ENCODE peak calls at places on chromosomes 6 and 20, in nine cellular contexts. O is neural progenitor cell, U is HCT116, M is GM23338, Z is hepatocyte, L is GM23248, H is OCI-LY7, N is MM.1S, W is SK-N-SH. Y is an unnamed sample.

GRCh38 chr6:165663283-165663735 is 268 bp upstream of the PDE10A start:
- DNase-seq in O (peak; percentile 78), U (no peak), M (peak; percentile 70), Z (peak; percentile 47), L (peak; percentile 40), H (no peak), N (no peak), W (peak; percentile 66), Y (peak; percentile 4)

GRCh38 chr20:44181611-44182010 is 5.4 kb downstream of the JPH2 start:
- DNase-seq in O (no peak), U (no peak), M (no peak), Z (no peak), L (no peak), H (no peak), N (no peak), W (no peak), Y (no peak)

GRCh38 chr6:166503167-166503744 is 83.2 kb downstream of the RAMACL start:
- DNase-seq in O (no peak), U (no peak), M (no peak), Z (no peak), L (no peak), H (no peak), N (no peak), W (no peak), Y (no peak)

GRCh38 chr6:167932468-167933276 is 64.8 kb upstream of the KIF25 start:
- DNase-seq in O (no peak), U (no peak), M (no peak), Z (peak; percentile 56), L (no peak), H (no peak), N (no peak), W (no peak), Y (no peak)

GRCh38 chr6:141532211-141532610 is 600.5 kb upstream of the GJE1 start:
- DNase-seq in O (no peak), U (no peak), M (no peak), Z (no peak), L (no peak), H (no peak), N (no peak), W (no peak), Y (no peak)

GRCh38 chr20:57659131-57659788 is 39.0 kb upstream of the ZBP1 start:
- DNase-seq in O (no peak), U (no peak), M (no peak), Z (no peak), L (no peak), H (no peak), N (no peak), W (peak; percentile 30), Y (no peak)

GRCh38 chr6:166775923-166776220 is 148.8 kb upstream of the RPS6KA2 start:
- DNase-seq in O (no peak), U (no peak), M (no peak), Z (no peak), L (no peak), H (no peak), N (no peak), W (no peak), Y (no peak)

GRCh38 chr6:21731411-21732031 is 138.0 kb downstream of the SOX4 start:
- DNase-seq in O (no peak), U (no peak), M (no peak), Z (no peak), L (peak; percentile 51), H (no peak), N (no peak), W (no peak), Y (peak; percentile 77)

GRCh38 chr6:2891768-2892170 is 11.3 kb downstream of the SERPINB9 start:
- DNase-seq in O (no peak), U (no peak), M (no peak), Z (no peak), L (no peak), H (peak; percentile 99), N (no peak), W (no peak), Y (peak; percentile 70)

GRCh38 chr6:12962995-12963394 is 246.4 kb downstream of the PHACTR1 start:
- DNase-seq in O (no peak), U (no peak), M (no peak), Z (no peak), L (peak; percentile 42), H (no peak), N (no peak), W (no peak), Y (no peak)

GRCh38 chr6:69391106-69391505 is 405.7 kb downstream of the LMBRD1 start:
- DNase-seq in O (no peak), U (no peak), M (no peak), Z (no peak), L (no peak), H (no peak), N (no peak), W (no peak), Y (no peak)

GRCh38 chr6:43173496-43174262 is 2.6 kb downstream of the SRF start:
- DNase-seq in O (peak; percentile 18), U (no peak), M (no peak), Z (no peak), L (no peak), H (peak; percentile 23), N (no peak), W (no peak), Y (no peak)

GRCh38 chr20:50277460-50278376 is 87.1 kb downstream of the CEBPB start:
- DNase-seq in O (no peak), U (no peak), M (no peak), Z (no peak), L (no peak), H (no peak), N (no peak), W (no peak), Y (no peak)

DNA sequence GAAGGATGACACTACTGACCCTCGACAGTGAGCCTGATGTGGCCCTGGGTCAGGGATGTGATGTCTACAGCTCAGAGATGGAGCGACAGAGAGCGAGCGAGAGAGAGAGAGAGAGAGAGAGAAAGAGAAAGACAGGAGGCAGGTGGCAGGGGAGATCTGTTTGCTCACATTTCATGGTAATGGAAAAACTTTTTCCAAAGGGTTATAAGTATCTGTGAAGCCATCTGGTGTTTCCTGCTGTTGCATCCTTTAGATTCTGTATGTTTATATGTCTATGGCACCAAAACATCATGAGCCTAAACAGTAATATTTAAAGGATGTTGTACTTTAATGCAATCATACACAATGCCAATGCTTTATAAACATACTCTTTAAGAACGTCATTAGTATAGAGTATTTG is 77.3 kb downstream of the PPP1R3G start:
- DNase-seq in O (no peak), U (no peak), M (no peak), Z (no peak), L (no peak), H (no peak), N (no peak), W (no peak), Y (no peak)
- TF ChIP-seq EZH2phosphoT487 in O (no peak), U (no peak), M (no peak), Z (no peak), L (no peak), H (no peak), N (no peak), W (no peak), Y (no peak)

GRCh38 chr20:40251284-40251932 is 437.6 kb downstream of the MAFB start:
- DNase-seq in O (peak; percentile 58), U (peak; percentile 37), M (peak; percentile 90), Z (peak; percentile 45), L (peak; percentile 60), H (peak; percentile 15), N (peak; percentile 23), W (peak; percentile 32), Y (peak; percentile 27)
- TF ChIP-seq EZH2phosphoT487 in O (no peak), U (no peak), M (no peak), Z (no peak), L (no peak), H (no peak), N (no peak), W (no peak), Y (no peak)

DNA sequence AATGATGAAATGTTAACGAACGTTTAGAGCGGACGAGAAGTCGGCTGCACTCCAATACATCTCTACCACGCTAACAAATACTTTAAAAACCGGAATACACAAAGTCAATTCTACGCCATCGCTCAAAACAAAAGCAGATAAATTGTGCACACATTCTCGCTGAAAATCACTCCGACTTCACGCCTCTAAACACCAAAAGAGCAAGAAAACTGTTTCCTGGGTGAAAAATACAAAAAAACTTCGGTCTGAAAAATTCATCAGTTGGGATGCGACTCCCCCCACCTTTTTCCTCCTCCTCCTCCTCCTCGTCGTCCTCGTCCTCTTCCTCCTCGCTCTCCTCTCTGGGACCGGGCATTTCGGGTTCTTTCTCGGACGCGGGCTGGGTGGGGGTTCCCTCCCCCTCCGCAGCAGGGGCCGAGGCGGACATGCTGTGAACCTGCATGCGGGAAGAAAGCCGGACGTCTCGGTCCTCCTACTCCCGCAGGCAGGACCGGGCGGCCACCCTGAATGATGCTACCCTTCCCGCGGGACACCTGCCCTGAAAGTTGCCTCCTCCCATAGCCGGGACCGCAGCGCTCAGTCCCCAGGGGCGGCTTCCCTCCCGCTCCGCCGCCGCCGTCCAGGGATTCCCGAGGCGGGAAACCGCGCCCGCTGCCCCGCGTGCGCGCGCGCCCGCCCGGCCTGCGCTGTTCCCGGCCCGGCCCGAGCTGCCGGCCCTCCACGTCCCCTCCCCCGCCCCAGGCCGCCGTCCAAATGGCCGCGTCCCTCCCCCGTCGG is 581 bp downstream of the DEK start:
- DNase-seq in O (no peak), U (no peak), M (peak; percentile 64), Z (peak; percentile 86), L (peak; percentile 83), H (peak; percentile 52), N (peak; percentile 28), W (peak; percentile 92), Y (peak; percentile 61)
- TF ChIP-seq EZH2phosphoT487 in O (no peak), U (no peak), M (no peak), Z (no peak), L (no peak), H (no peak), N (no peak), W (no peak), Y (no peak)

GRCh38 chr6:136076496-136076895 is 173.6 kb downstream of the MTFR2 start:
- DNase-seq in O (no peak), U (no peak), M (no peak), Z (no peak), L (peak; percentile 87), H (no peak), N (no peak), W (no peak), Y (no peak)

GRCh38 chr6:136079701-136080565 is 170.2 kb downstream of the MTFR2 start:
- DNase-seq in O (no peak), U (no peak), M (no peak), Z (no peak), L (no peak), H (no peak), N (no peak), W (no peak), Y (no peak)

GRCh38 chr6:136072691-136073090 is 177.4 kb downstream of the MTFR2 start:
- DNase-seq in O (no peak), U (no peak), M (no peak), Z (no peak), L (no peak), H (no peak), N (no peak), W (no peak), Y (no peak)

GRCh38 chr6:136073216-136073615 is 176.9 kb downstream of the MTFR2 start:
- DNase-seq in O (no peak), U (no peak), M (no peak), Z (no peak), L (peak; percentile 35), H (no peak), N (no peak), W (no peak), Y (no peak)

GRCh38 chr6:136077834-136078576 is 172.1 kb downstream of the MTFR2 start:
- DNase-seq in O (no peak), U (no peak), M (no peak), Z (no peak), L (peak; percentile 99), H (no peak), N (no peak), W (peak; percentile 32), Y (peak; percentile 33)
- TF ChIP-seq EZH2phosphoT487 in O (no peak), U (no peak), M (no peak), Z (no peak), L (no peak), H (no peak), N (no peak), W (no peak), Y (no peak)